ENCODE peak calls at places on chromosomes 6 and 20, in five cellular contexts. T, W, O, M and X are unnamed samples.

GRCh38 chr20:59453634-59454241 is 150.6 kb upstream of the PHACTR3 start:
- DNase-seq in M (no peak), T (no peak), W (no peak), O (no peak), X (no peak)

GRCh38 chr6:16747232-16748027 is 13.8 kb downstream of the ATXN1 start:
- DNase-seq in O (no peak), T (no peak), M (no peak), W (no peak), X (peak)

GRCh38 chr20:3150908-3151307 is 8.8 kb downstream of the FASTKD5 start:
- DNase-seq in T (no peak), W (no peak), M (no peak), O (no peak), X (no peak)

GRCh38 chr6:92790381-92790780 is 629.0 kb downstream of the EPHA7 start:
- DNase-seq in M (no peak), O (no peak), T (no peak), W (no peak), X (no peak)

GRCh38 chr20:25470045-25470444 is 62.6 kb downstream of the GINS1 start:
- DNase-seq in O (no peak), W (peak), M (peak), T (no peak), X (no peak)

GRCh38 chr6:14231546-14232280 is 114.1 kb downstream of the CD83 start:
- DNase-seq in O (no peak), M (no peak), T (no peak), W (no peak), X (no peak)

GRCh38 chr20:62405108-62405980 is 1.7 kb downstream of the CABLES2 start:
- DNase-seq in T (peak), M (peak), O (peak), W (no peak), X (no peak)

GRCh38 chr20:59299961-59300340 is 460 bp upstream of the EDN3 start:
- DNase-seq in O (no peak), M (peak), W (no peak), T (no peak), X (no peak)

GRCh38 chr6:72132851-72133250 is 246.5 kb downstream of the RIMS1 start:
- DNase-seq in O (no peak), T (no peak), W (no peak), M (no peak), X (no peak)

GRCh38 chr20:34907616-34908469 is 31.4 kb downstream of the ACSS2 start:
- DNase-seq in T (peak), O (no peak), M (no peak), W (no peak), X (peak)

GRCh38 chr6:142074516-142074915 is 58.2 kb upstream of the GJE1 start:
- DNase-seq in O (no peak), M (no peak), T (no peak), W (no peak), X (no peak)

GRCh38 chr6:85130743-85131142 is 319.1 kb upstream of the NT5E start:
- DNase-seq in M (no peak), T (no peak), W (no peak), O (no peak), X (no peak)

GRCh38 chr6:142810952-142811514 is 133.9 kb downstream of the HIVEP2 start:
- DNase-seq in M (no peak), T (no peak), W (no peak), O (no peak), X (no peak)

GRCh38 chr20:43238833-43239232 is 49.1 kb upstream of the PTPRT start:
- DNase-seq in W (peak), T (no peak), O (no peak), M (no peak), X (no peak)

GRCh38 chr6:106973841-106974336 is 640 bp downstream of the CD24 start:
- DNase-seq in M (peak), W (peak), O (no peak), T (peak), X (no peak)

GRCh38 chr6:139291813-139292619 is at the start of gene TXLNB:
- DNase-seq in T (peak), O (peak), M (peak), W (peak), X (no peak)

GRCh38 chr6:29014729-29015608 is 9.9 kb upstream of the ZNF311 start:
- DNase-seq in T (no peak), M (no peak), W (no peak), O (no peak), X (no peak)

GRCh38 chr20:52540489-52540888 is 348.9 kb upstream of the ZFP64 start:
- DNase-seq in O (no peak), M (no peak), T (no peak), W (no peak), X (no peak)

GRCh38 chr20:17571153-17571527 is 1.3 kb downstream of the DSTN start:
- DNase-seq in T (no peak), W (no peak), O (no peak), M (no peak), X (no peak)

GRCh38 chr6:87465041-87465440 is 7.7 kb upstream of the SLC35A1 start:
- DNase-seq in M (no peak), W (no peak), O (no peak), T (no peak), X (no peak)

GRCh38 chr6:43639984-43640800 is 4.6 kb downstream of the MAD2L1BP start:
- DNase-seq in O (no peak), T (no peak), M (no peak), W (no peak), X (no peak)

GRCh38 chr6:163718537-163718936 is 304.0 kb downstream of the QKI start:
- DNase-seq in O (no peak), M (no peak), W (no peak), T (no peak), X (no peak)

GRCh38 chr6:20881365-20881764 is 347.1 kb downstream of the CDKAL1 start:
- DNase-seq in W (no peak), T (no peak), M (no peak), O (no peak), X (no peak)

GRCh38 chr6:159953091-159953581 is 15.7 kb upstream of the IGF2R start:
- DNase-seq in M (no peak), T (no peak), W (no peak), O (no peak), X (no peak)

GRCh38 chr6:4644962-4645361 is 131.2 kb upstream of the CDYL start:
- DNase-seq in M (no peak), O (no peak), W (no peak), T (no peak), X (no peak)